ENCODE peak calls at places on chromosome 17, in eight cellular contexts. One of them, this sample, is unnamed.

GRCh38 chr17:77432791-77433190 is 292.0 kb downstream of the SEC14L1 start:
- DNase-seq in aorta: no peak
- DNase-seq in PC-9: no peak
- DNase-seq in activated CD4-positive, CD25-positive, alpha-beta regulatory T cell: no peak
- DNase-seq in frontal cortex: no peak
- DNase-seq in GOT3: no peak
- DNase-seq in germinal center: no peak
- DNase-seq in activated gamma-delta T cell treated with Interleukin-2 at 50 U/mL for 16 hours: no peak
- DNase-seq in this sample: no peak

GRCh38 chr17:69466451-69466850 is 52.0 kb downstream of the MAP2K6 start:
- DNase-seq in germinal center: no peak
- DNase-seq in frontal cortex: no peak
- DNase-seq in GOT3: no peak
- DNase-seq in activated gamma-delta T cell treated with Interleukin-2 at 50 U/mL for 16 hours: no peak
- DNase-seq in activated CD4-positive, CD25-positive, alpha-beta regulatory T cell: no peak
- DNase-seq in aorta: no peak
- DNase-seq in PC-9: no peak
- DNase-seq in this sample: no peak

GRCh38 chr17:77465358-77466041 is 324.7 kb downstream of the SEC14L1 start:
- DNase-seq in PC-9: no peak
- DNase-seq in GOT3: no peak
- DNase-seq in aorta: peak
- DNase-seq in germinal center: peak
- DNase-seq in frontal cortex: no peak
- DNase-seq in activated gamma-delta T cell treated with Interleukin-2 at 50 U/mL for 16 hours: peak
- DNase-seq in activated CD4-positive, CD25-positive, alpha-beta regulatory T cell: peak
- DNase-seq in this sample: peak

GRCh38 chr17:3802461-3803307 is 1.7 kb upstream of the ITGAE start:
- DNase-seq in frontal cortex: no peak
- DNase-seq in PC-9: no peak
- DNase-seq in germinal center: no peak
- DNase-seq in GOT3: no peak
- DNase-seq in activated CD4-positive, CD25-positive, alpha-beta regulatory T cell: no peak
- DNase-seq in aorta: no peak
- DNase-seq in activated gamma-delta T cell treated with Interleukin-2 at 50 U/mL for 16 hours: no peak
- DNase-seq in this sample: no peak

GRCh38 chr17:17921192-17922082 is 50.8 kb downstream of the TOM1L2 start:
- DNase-seq in germinal center: no peak
- DNase-seq in frontal cortex: peak
- DNase-seq in GOT3: no peak
- DNase-seq in aorta: no peak
- DNase-seq in PC-9: peak
- DNase-seq in activated gamma-delta T cell treated with Interleukin-2 at 50 U/mL for 16 hours: no peak
- DNase-seq in activated CD4-positive, CD25-positive, alpha-beta regulatory T cell: no peak
- DNase-seq in this sample: no peak

GRCh38 chr17:75088902-75089417 is 1.2 kb downstream of the SLC16A5 start:
- DNase-seq in germinal center: no peak
- DNase-seq in frontal cortex: no peak
- DNase-seq in GOT3: no peak
- DNase-seq in activated CD4-positive, CD25-positive, alpha-beta regulatory T cell: no peak
- DNase-seq in aorta: no peak
- DNase-seq in PC-9: peak
- DNase-seq in activated gamma-delta T cell treated with Interleukin-2 at 50 U/mL for 16 hours: no peak
- DNase-seq in this sample: no peak

GRCh38 chr17:35460354-35460851 is 11.8 kb upstream of the SLFN13 start:
- DNase-seq in activated gamma-delta T cell treated with Interleukin-2 at 50 U/mL for 16 hours: peak
- DNase-seq in PC-9: peak
- DNase-seq in aorta: peak
- DNase-seq in germinal center: peak
- DNase-seq in frontal cortex: no peak
- DNase-seq in activated CD4-positive, CD25-positive, alpha-beta regulatory T cell: peak
- DNase-seq in GOT3: no peak
- DNase-seq in this sample: no peak

GRCh38 chr17:75428775-75429469 is 23.4 kb upstream of the GRB2 start:
- DNase-seq in germinal center: no peak
- DNase-seq in activated CD4-positive, CD25-positive, alpha-beta regulatory T cell: no peak
- DNase-seq in PC-9: no peak
- DNase-seq in GOT3: no peak
- DNase-seq in frontal cortex: no peak
- DNase-seq in aorta: no peak
- DNase-seq in activated gamma-delta T cell treated with Interleukin-2 at 50 U/mL for 16 hours: no peak
- DNase-seq in this sample: no peak

GRCh38 chr17:48814504-48814903 is 2.5 kb downstream of the TTLL6 start:
- DNase-seq in germinal center: peak
- DNase-seq in aorta: peak
- DNase-seq in activated gamma-delta T cell treated with Interleukin-2 at 50 U/mL for 16 hours: peak
- DNase-seq in frontal cortex: no peak
- DNase-seq in activated CD4-positive, CD25-positive, alpha-beta regulatory T cell: peak
- DNase-seq in GOT3: no peak
- DNase-seq in PC-9: peak
- DNase-seq in this sample: no peak

GRCh38 chr17:82023447-82024241 is 539 bp downstream of the LRRC45 start:
- DNase-seq in frontal cortex: no peak
- DNase-seq in PC-9: peak
- DNase-seq in aorta: no peak
- DNase-seq in activated CD4-positive, CD25-positive, alpha-beta regulatory T cell: no peak
- DNase-seq in GOT3: no peak
- DNase-seq in germinal center: peak
- DNase-seq in activated gamma-delta T cell treated with Interleukin-2 at 50 U/mL for 16 hours: no peak
- DNase-seq in this sample: no peak

GRCh38 chr17:74566132-74566753 is 1.1 kb downstream of the CD300H start:
- DNase-seq in activated gamma-delta T cell treated with Interleukin-2 at 50 U/mL for 16 hours: peak
- DNase-seq in GOT3: no peak
- DNase-seq in frontal cortex: no peak
- DNase-seq in activated CD4-positive, CD25-positive, alpha-beta regulatory T cell: no peak
- DNase-seq in PC-9: peak
- DNase-seq in germinal center: no peak
- DNase-seq in aorta: no peak
- DNase-seq in this sample: no peak

GRCh38 chr17:41739661-41740352 is 5.4 kb upstream of the HAP1 start:
- DNase-seq in activated CD4-positive, CD25-positive, alpha-beta regulatory T cell: no peak
- DNase-seq in aorta: no peak
- DNase-seq in GOT3: no peak
- DNase-seq in activated gamma-delta T cell treated with Interleukin-2 at 50 U/mL for 16 hours: no peak
- DNase-seq in frontal cortex: no peak
- DNase-seq in germinal center: no peak
- DNase-seq in PC-9: peak
- DNase-seq in this sample: no peak

GRCh38 chr17:60542066-60542465 is 16.0 kb upstream of the APPBP2 start:
- DNase-seq in activated gamma-delta T cell treated with Interleukin-2 at 50 U/mL for 16 hours: no peak
- DNase-seq in germinal center: no peak
- DNase-seq in activated CD4-positive, CD25-positive, alpha-beta regulatory T cell: no peak
- DNase-seq in aorta: no peak
- DNase-seq in GOT3: no peak
- DNase-seq in frontal cortex: no peak
- DNase-seq in PC-9: no peak
- DNase-seq in this sample: no peak

GRCh38 chr17:21400816-21401593 is 24.8 kb downstream of the KCNJ12 start:
- DNase-seq in GOT3: no peak
- DNase-seq in PC-9: no peak
- DNase-seq in activated gamma-delta T cell treated with Interleukin-2 at 50 U/mL for 16 hours: no peak
- DNase-seq in activated CD4-positive, CD25-positive, alpha-beta regulatory T cell: no peak
- DNase-seq in frontal cortex: no peak
- DNase-seq in germinal center: no peak
- DNase-seq in aorta: no peak
- DNase-seq in this sample: no peak

This sample was measured in T-helper 2 cell treated with Interferon-gamma antibody and Interleukin-4, amounts not matched to agents 5 μg/mL and 100 μg/mL, for 36 hours.